ENCODE peak calls at places on chromosomes 2 and 18, in four cellular contexts. One of them, this sample, is unnamed.

GRCh38 chr2:145815933-145816332 is 1296.0 kb upstream of the ZEB2 start:
- DNase-seq in HepG2: no peak
- DNase-seq in K562: no peak
- DNase-seq in GM12878: no peak
- DNase-seq in this sample: no peak

GRCh38 chr2:181038796-181039195 is 58.4 kb downstream of the UBE2E3 start:
- DNase-seq in HepG2: no peak
- DNase-seq in K562: no peak
- DNase-seq in GM12878: no peak
- DNase-seq in this sample: no peak

GRCh38 chr2:237282568-237283128 is 131.3 kb downstream of the COL6A3 start:
- DNase-seq in HepG2: no peak
- DNase-seq in K562: no peak
- DNase-seq in GM12878: no peak
- DNase-seq in this sample: no peak

GRCh38 chr18:10094154-10094553 is 180.3 kb downstream of the VAPA start:
- DNase-seq in HepG2: no peak
- DNase-seq in K562: no peak
- DNase-seq in GM12878: no peak
- DNase-seq in this sample: no peak

GRCh38 chr2:223779877-223780276 is 57.5 kb downstream of the AP1S3 start:
- DNase-seq in HepG2: peak; percentile 68
- DNase-seq in K562: peak; percentile 17
- DNase-seq in GM12878: no peak
- DNase-seq in this sample: peak; percentile 71

GRCh38 chr2:128444044-128444771 is 125.5 kb upstream of the HS6ST1 start:
- DNase-seq in HepG2: no peak
- DNase-seq in K562: no peak
- DNase-seq in GM12878: no peak
- DNase-seq in this sample: no peak

GRCh38 chr2:43358688-43359201 is 132.3 kb upstream of the ZFP36L2 start:
- DNase-seq in HepG2: peak; percentile 32
- DNase-seq in K562: no peak
- DNase-seq in GM12878: no peak
- DNase-seq in this sample: no peak

GRCh38 chr2:43038034-43038719 is 188.2 kb downstream of the ZFP36L2 start:
- DNase-seq in HepG2: peak; percentile 55
- DNase-seq in K562: no peak
- DNase-seq in GM12878: no peak
- DNase-seq in this sample: no peak

GRCh38 chr2:32711219-32711618 is 83.4 kb downstream of the TTC27 start:
- DNase-seq in HepG2: no peak
- DNase-seq in K562: no peak
- DNase-seq in GM12878: no peak
- DNase-seq in this sample: no peak

GRCh38 chr2:196985524-196986183 is 59.1 kb upstream of the PGAP1 start:
- DNase-seq in HepG2: no peak
- DNase-seq in K562: no peak
- DNase-seq in GM12878: no peak
- DNase-seq in this sample: no peak

GRCh38 chr2:172671506-172671905 is 64.1 kb upstream of the RAPGEF4 start:
- DNase-seq in HepG2: no peak
- DNase-seq in K562: no peak
- DNase-seq in GM12878: no peak
- DNase-seq in this sample: no peak

GRCh38 chr2:47236503-47237215 is 81.6 kb upstream of the STPG4 start:
- DNase-seq in HepG2: no peak
- DNase-seq in K562: no peak
- DNase-seq in GM12878: no peak
- DNase-seq in this sample: no peak

GRCh38 chr2:183678908-183679307 is 554.7 kb downstream of the NUP35 start:
- DNase-seq in HepG2: no peak
- DNase-seq in K562: no peak
- DNase-seq in GM12878: no peak
- DNase-seq in this sample: no peak

GRCh38 chr2:74227646-74228045 is 29.2 kb downstream of the MTHFD2 start:
- DNase-seq in HepG2: peak; percentile 36
- DNase-seq in K562: peak; percentile 73
- DNase-seq in GM12878: no peak
- DNase-seq in this sample: no peak

GRCh38 chr18:23141022-23141999 is 6.0 kb downstream of the CABLES1 start:
- DNase-seq in HepG2: peak; percentile 93
- DNase-seq in K562: no peak
- DNase-seq in GM12878: no peak
- DNase-seq in this sample: no peak

GRCh38 chr2:159439421-159439820 is 152.9 kb upstream of the WDSUB1 start:
- DNase-seq in HepG2: no peak
- DNase-seq in K562: no peak
- DNase-seq in GM12878: no peak
- DNase-seq in this sample: no peak

GRCh38 chr2:224085246-224085645 is 46.2 kb upstream of the SERPINE2 start:
- DNase-seq in HepG2: peak; percentile 23
- DNase-seq in K562: no peak
- DNase-seq in GM12878: no peak
- DNase-seq in this sample: no peak

GRCh38 chr2:126399001-126399400 is 257.0 kb upstream of the GYPC start:
- DNase-seq in HepG2: peak; percentile 3
- DNase-seq in K562: no peak
- DNase-seq in GM12878: no peak
- DNase-seq in this sample: no peak

GRCh38 chr2:64405476-64406406 is 48.2 kb upstream of the LGALSL start:
- DNase-seq in HepG2: no peak
- DNase-seq in K562: no peak
- DNase-seq in GM12878: no peak
- DNase-seq in this sample: no peak

GRCh38 chr2:43082878-43083261 is 143.5 kb downstream of the ZFP36L2 start:
- DNase-seq in HepG2: no peak
- DNase-seq in K562: no peak
- DNase-seq in GM12878: no peak
- DNase-seq in this sample: no peak

GRCh38 chr18:13267517-13267916 is 49.0 kb downstream of the LDLRAD4 start:
- DNase-seq in HepG2: no peak
- DNase-seq in K562: no peak
- DNase-seq in GM12878: no peak
- DNase-seq in this sample: no peak

GRCh38 chr2:69201243-69201642 is 185.8 kb downstream of the GFPT1 start:
- DNase-seq in HepG2: no peak
- DNase-seq in K562: no peak
- DNase-seq in GM12878: no peak
- DNase-seq in this sample: no peak

GRCh38 chr2:27356056-27356381 is 545 bp downstream of the GTF3C2 start:
- DNase-seq in HepG2: peak; percentile 80
- DNase-seq in K562: no peak
- DNase-seq in GM12878: no peak
- DNase-seq in this sample: peak; percentile 46

GRCh38 chr2:12031871-12032270 is 285.4 kb downstream of the LPIN1 start:
- DNase-seq in HepG2: no peak
- DNase-seq in K562: no peak
- DNase-seq in GM12878: no peak
- DNase-seq in this sample: no peak

GRCh38 chr2:148039783-148040182 is 18.9 kb downstream of the MBD5 start:
- DNase-seq in HepG2: no peak
- DNase-seq in K562: no peak
- DNase-seq in GM12878: no peak
- DNase-seq in this sample: no peak

GRCh38 chr2:234571620-234572407 is 74.9 kb upstream of the ARL4C start:
- DNase-seq in HepG2: no peak
- DNase-seq in K562: no peak
- DNase-seq in GM12878: no peak
- DNase-seq in this sample: no peak

GRCh38 chr18:67600781-67601180 is 84.3 kb upstream of the DSEL start:
- DNase-seq in HepG2: no peak
- DNase-seq in K562: no peak
- DNase-seq in GM12878: no peak
- DNase-seq in this sample: no peak

GRCh38 chr2:109284816-109285215 is 155.8 kb downstream of the SH3RF3 start:
- DNase-seq in HepG2: no peak
- DNase-seq in K562: no peak
- DNase-seq in GM12878: no peak
- DNase-seq in this sample: no peak

GRCh38 chr18:79525556-79526467 is 130.1 kb downstream of the NFATC1 start:
- DNase-seq in HepG2: no peak
- DNase-seq in K562: no peak
- DNase-seq in GM12878: no peak
- DNase-seq in this sample: no peak

GRCh38 chr18:61502472-61502871 is 169.2 kb downstream of the CDH20 start:
- DNase-seq in HepG2: peak; percentile 21
- DNase-seq in K562: peak; percentile 31
- DNase-seq in GM12878: peak; percentile 5
- DNase-seq in this sample: peak; percentile 43

GRCh38 chr18:41972067-41973000 is 17.3 kb downstream of the PIK3C3 start:
- DNase-seq in HepG2: no peak
- DNase-seq in K562: no peak
- DNase-seq in GM12878: no peak
- DNase-seq in this sample: no peak

GRCh38 chr2:229728360-229728759 is 14.0 kb upstream of the DNER start:
- DNase-seq in HepG2: no peak
- DNase-seq in K562: no peak
- DNase-seq in GM12878: no peak
- DNase-seq in this sample: no peak

GRCh38 chr2:61014805-61015204 is 2.7 kb upstream of the PEX13 start:
- DNase-seq in HepG2: no peak
- DNase-seq in K562: no peak
- DNase-seq in GM12878: no peak
- DNase-seq in this sample: no peak

GRCh38 chr2:202608142-202608852 is 26.5 kb upstream of the FAM117B start:
- DNase-seq in HepG2: no peak
- DNase-seq in K562: no peak
- DNase-seq in GM12878: peak; percentile 26
- DNase-seq in this sample: no peak

GRCh38 chr2:36618381-36618780 is 20.4 kb upstream of the FEZ2 start:
- DNase-seq in HepG2: peak; percentile 83
- DNase-seq in K562: peak; percentile 71
- DNase-seq in GM12878: peak; percentile 35
- DNase-seq in this sample: peak; percentile 70

GRCh38 chr2:119749405-119750066 is 10.2 kb upstream of the PTPN4 start:
- DNase-seq in HepG2: no peak
- DNase-seq in K562: no peak
- DNase-seq in GM12878: no peak
- DNase-seq in this sample: no peak

GRCh38 chr2:19874726-19875125 is 27.1 kb downstream of the TTC32 start:
- DNase-seq in HepG2: no peak
- DNase-seq in K562: no peak
- DNase-seq in GM12878: no peak
- DNase-seq in this sample: no peak

GRCh38 chr2:1586251-1586945 is 157.9 kb downstream of the PXDN start:
- DNase-seq in HepG2: no peak
- DNase-seq in K562: no peak
- DNase-seq in GM12878: no peak
- DNase-seq in this sample: no peak

GRCh38 chr2:1708476-1709334 is 35.6 kb downstream of the PXDN start:
- DNase-seq in HepG2: no peak
- DNase-seq in K562: no peak
- DNase-seq in GM12878: no peak
- DNase-seq in this sample: no peak

GRCh38 chr2:9249036-9249800 is 42.6 kb downstream of the ASAP2 start:
- DNase-seq in HepG2: no peak
- DNase-seq in K562: no peak
- DNase-seq in GM12878: no peak
- DNase-seq in this sample: no peak
- TF ChIP-seq FOXK2 in HepG2: no peak
- TF ChIP-seq FOXK2 in K562: no peak
- TF ChIP-seq FOXK2 in GM12878: no peak
- TF ChIP-seq FOXK2 in this sample: no peak

GRCh38 chr2:45083175-45083574 is 73.9 kb upstream of the SIX2 start:
- DNase-seq in HepG2: no peak
- DNase-seq in K562: no peak
- DNase-seq in GM12878: no peak
- DNase-seq in this sample: no peak
- TF ChIP-seq FOXM1 in HepG2: no peak
- TF ChIP-seq FOXM1 in K562: no peak
- TF ChIP-seq FOXM1 in GM12878: no peak
- TF ChIP-seq FOXM1 in this sample: no peak

GRCh38 chr2:10584843-10585475 is 104.8 kb downstream of the NOL10 start:
- DNase-seq in HepG2: peak; percentile 58
- DNase-seq in K562: no peak
- DNase-seq in GM12878: no peak
- DNase-seq in this sample: no peak
- TF ChIP-seq TARDBP in HepG2: no peak
- TF ChIP-seq TARDBP in K562: no peak
- TF ChIP-seq TARDBP in GM12878: no peak
- TF ChIP-seq TARDBP in this sample: no peak

GRCh38 chr2:10045561-10046355 is 2.4 kb downstream of the KLF11 start:
- DNase-seq in HepG2: no peak
- DNase-seq in K562: no peak
- DNase-seq in GM12878: no peak
- DNase-seq in this sample: no peak

GRCh38 chr2:10043256-10043905 is at the start of gene KLF11:
- DNase-seq in HepG2: peak; percentile 73
- DNase-seq in K562: peak; percentile 92
- DNase-seq in GM12878: no peak
- DNase-seq in this sample: peak; percentile 93

GRCh38 chr2:10041711-10042110 is 1.6 kb upstream of the KLF11 start:
- DNase-seq in HepG2: no peak
- DNase-seq in K562: no peak
- DNase-seq in GM12878: no peak
- DNase-seq in this sample: no peak

GRCh38 chr2:10042301-10043161 is 819 bp upstream of the KLF11 start:
- DNase-seq in HepG2: peak; percentile 80
- DNase-seq in K562: peak; percentile 35
- DNase-seq in GM12878: no peak
- DNase-seq in this sample: peak; percentile 31

GRCh38 chr2:10043906-10044601 is 704 bp downstream of the KLF11 start:
- DNase-seq in HepG2: peak; percentile 64
- DNase-seq in K562: peak; percentile 92
- DNase-seq in GM12878: no peak
- DNase-seq in this sample: peak; percentile 94
- TF ChIP-seq FOXK2 in HepG2: no peak
- TF ChIP-seq FOXK2 in K562: no peak
- TF ChIP-seq FOXK2 in GM12878: no peak
- TF ChIP-seq FOXK2 in this sample: no peak

DNA sequence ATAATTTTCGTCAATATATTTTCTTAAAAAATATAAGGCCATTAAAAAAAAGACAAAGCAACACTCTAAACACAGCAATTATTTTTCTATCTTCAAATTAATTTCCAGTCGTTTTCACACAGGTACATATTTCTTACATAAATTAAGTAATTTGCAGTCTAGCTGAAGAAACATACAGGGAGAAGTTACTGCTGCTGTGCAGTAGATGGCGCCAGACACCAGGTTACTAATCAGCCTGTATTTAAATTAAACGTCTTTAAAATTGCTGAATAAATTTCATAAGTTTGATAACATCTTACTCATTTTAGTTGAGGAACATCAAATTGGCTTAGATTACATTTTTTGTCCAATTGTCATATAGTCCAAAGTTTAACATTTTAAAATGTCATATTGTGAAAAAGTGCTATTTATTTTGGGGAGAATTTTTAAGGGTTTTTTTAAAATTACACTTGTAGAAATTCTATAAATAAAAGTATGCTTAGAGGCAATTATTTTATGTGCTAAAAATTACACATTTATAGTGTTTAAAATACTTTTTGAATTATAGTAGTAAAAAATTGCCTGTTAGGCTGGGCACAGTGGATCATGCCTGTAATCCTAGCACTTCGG is 88.4 kb downstream of the PMAIP1 start:
- DNase-seq in HepG2: peak; percentile 23
- DNase-seq in K562: peak; percentile 24
- DNase-seq in GM12878: no peak
- DNase-seq in this sample: peak; percentile 17
- TF ChIP-seq FOXM1 in HepG2: no peak
- TF ChIP-seq FOXM1 in K562: no peak
- TF ChIP-seq FOXM1 in GM12878: peak; percentile 34
- TF ChIP-seq FOXM1 in this sample: no peak